ENCODE peak calls at places on chromosomes 3 and 15, in eight cellular contexts. One of them, this sample, is unnamed.

GRCh38 chr3:62154457-62155148 is 218.7 kb downstream of the FEZF2 start:
- DNase-seq in mesendoderm: no peak
- DNase-seq in HCT116: no peak
- DNase-seq in mesenchymal stem cell: no peak
- DNase-seq in endothelial cell of umbilical vein: no peak
- DNase-seq in GM23248: no peak
- DNase-seq in H9: no peak
- DNase-seq in neuronal stem cell: no peak
- DNase-seq in this sample: no peak

GRCh38 chr3:170809021-170809974 is 60.7 kb downstream of the RPL22L1 start:
- DNase-seq in endothelial cell of umbilical vein: peak
- DNase-seq in neuronal stem cell: peak
- DNase-seq in HCT116: peak
- DNase-seq in GM23248: peak
- DNase-seq in mesendoderm: peak
- DNase-seq in H9: peak
- DNase-seq in mesenchymal stem cell: peak
- DNase-seq in this sample: peak

GRCh38 chr3:195079636-195080035 is 191.3 kb downstream of the XXYLT1 start:
- DNase-seq in mesenchymal stem cell: peak
- DNase-seq in GM23248: peak
- DNase-seq in mesendoderm: no peak
- DNase-seq in H9: no peak
- DNase-seq in HCT116: no peak
- DNase-seq in neuronal stem cell: no peak
- DNase-seq in endothelial cell of umbilical vein: no peak
- DNase-seq in this sample: no peak

GRCh38 chr3:48429416-48430358 is at the start of gene PLXNB1:
- DNase-seq in HCT116: no peak
- DNase-seq in neuronal stem cell: peak
- DNase-seq in endothelial cell of umbilical vein: peak
- DNase-seq in mesenchymal stem cell: peak
- DNase-seq in mesendoderm: peak
- DNase-seq in H9: peak
- DNase-seq in GM23248: peak
- DNase-seq in this sample: peak

GRCh38 chr3:107989651-107990050 is 101.2 kb downstream of the CD47 start:
- DNase-seq in HCT116: no peak
- DNase-seq in neuronal stem cell: no peak
- DNase-seq in H9: no peak
- DNase-seq in mesendoderm: no peak
- DNase-seq in GM23248: no peak
- DNase-seq in mesenchymal stem cell: no peak
- DNase-seq in endothelial cell of umbilical vein: no peak
- DNase-seq in this sample: no peak

GRCh38 chr15:45450468-45450867 is 72.1 kb downstream of the SLC30A4 start:
- DNase-seq in mesendoderm: no peak
- DNase-seq in neuronal stem cell: no peak
- DNase-seq in endothelial cell of umbilical vein: no peak
- DNase-seq in GM23248: no peak
- DNase-seq in HCT116: no peak
- DNase-seq in H9: no peak
- DNase-seq in mesenchymal stem cell: no peak
- DNase-seq in this sample: no peak

GRCh38 chr15:88989578-88989977 is 76.4 kb upstream of the MFGE8 start:
- DNase-seq in mesenchymal stem cell: peak
- DNase-seq in HCT116: no peak
- DNase-seq in neuronal stem cell: no peak
- DNase-seq in GM23248: peak
- DNase-seq in H9: no peak
- DNase-seq in endothelial cell of umbilical vein: no peak
- DNase-seq in mesendoderm: no peak
- DNase-seq in this sample: peak

GRCh38 chr15:68252925-68253534 is 23.5 kb upstream of the CLN6 start:
- DNase-seq in GM23248: peak
- DNase-seq in neuronal stem cell: peak
- DNase-seq in mesenchymal stem cell: peak
- DNase-seq in HCT116: peak
- DNase-seq in endothelial cell of umbilical vein: peak
- DNase-seq in H9: no peak
- DNase-seq in mesendoderm: peak
- DNase-seq in this sample: peak

GRCh38 chr3:112378989-112379692 is 46.2 kb downstream of the CD200 start:
- DNase-seq in endothelial cell of umbilical vein: no peak
- DNase-seq in neuronal stem cell: no peak
- DNase-seq in HCT116: no peak
- DNase-seq in mesendoderm: no peak
- DNase-seq in mesenchymal stem cell: peak
- DNase-seq in GM23248: peak
- DNase-seq in H9: no peak
- DNase-seq in this sample: peak

GRCh38 chr15:34049096-34049495 is 10.1 kb upstream of the AVEN start:
- DNase-seq in neuronal stem cell: no peak
- DNase-seq in endothelial cell of umbilical vein: no peak
- DNase-seq in mesendoderm: peak
- DNase-seq in H9: no peak
- DNase-seq in HCT116: no peak
- DNase-seq in mesenchymal stem cell: peak
- DNase-seq in GM23248: peak
- DNase-seq in this sample: peak

GRCh38 chr15:87712211-87712610 is 544.3 kb downstream of the NTRK3 start:
- DNase-seq in mesendoderm: no peak
- DNase-seq in H9: no peak
- DNase-seq in mesenchymal stem cell: no peak
- DNase-seq in neuronal stem cell: no peak
- DNase-seq in GM23248: no peak
- DNase-seq in endothelial cell of umbilical vein: no peak
- DNase-seq in HCT116: no peak
- DNase-seq in this sample: no peak

GRCh38 chr3:163364717-163365116 is 1713.6 kb downstream of the SI start:
- DNase-seq in HCT116: no peak
- DNase-seq in GM23248: no peak
- DNase-seq in neuronal stem cell: no peak
- DNase-seq in endothelial cell of umbilical vein: no peak
- DNase-seq in mesenchymal stem cell: no peak
- DNase-seq in H9: no peak
- DNase-seq in mesendoderm: no peak
- DNase-seq in this sample: no peak

DNA sequence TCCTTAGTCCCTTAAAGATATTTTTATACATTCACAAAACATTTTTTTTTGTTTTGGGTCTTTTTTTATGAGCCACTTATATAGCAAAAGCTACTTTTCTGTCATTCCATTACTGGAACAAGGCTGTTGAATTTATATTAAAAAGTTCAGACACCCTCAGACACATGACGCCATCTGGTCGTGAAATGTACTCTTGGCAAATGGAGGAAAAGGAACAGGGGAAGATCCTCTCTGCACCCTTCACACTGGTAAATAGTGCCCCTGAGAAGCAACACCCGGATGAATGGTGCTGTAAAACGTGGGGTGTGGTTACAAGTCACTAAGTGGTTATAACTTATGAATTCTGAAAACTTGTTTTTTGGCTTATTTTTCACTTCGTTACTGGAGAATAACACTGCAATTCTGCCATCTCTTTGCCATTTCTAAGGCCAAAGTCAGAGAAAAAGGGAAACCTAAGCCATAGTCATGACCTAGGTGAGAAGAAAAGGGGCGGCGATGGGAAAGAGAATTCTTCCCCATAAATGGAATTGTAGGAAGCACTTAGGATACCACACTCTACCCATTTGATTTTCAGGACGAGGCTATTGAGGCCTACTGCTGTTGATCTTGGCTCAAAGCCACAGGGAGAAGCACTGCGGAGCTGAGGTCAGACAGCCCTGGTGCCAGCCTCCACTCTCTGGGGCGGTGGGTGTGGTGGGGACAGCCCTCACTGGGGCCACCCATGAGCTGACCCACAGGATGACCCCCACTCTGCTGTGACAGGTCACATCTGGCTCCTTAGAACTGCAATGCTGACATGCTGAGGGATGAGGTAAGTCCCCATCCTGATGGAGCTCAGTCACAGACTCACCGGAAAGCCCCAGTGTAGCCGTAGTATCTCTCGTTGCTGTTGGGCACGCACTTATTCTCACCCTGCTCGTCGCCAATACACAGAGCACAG is 21.8 kb downstream of the LTF start:
- DNase-seq in H9: no peak
- DNase-seq in HCT116: no peak
- DNase-seq in neuronal stem cell: peak
- DNase-seq in endothelial cell of umbilical vein: no peak
- DNase-seq in mesenchymal stem cell: peak
- DNase-seq in mesendoderm: peak
- DNase-seq in GM23248: peak
- DNase-seq in this sample: peak
- H3K9ac ChIP-seq in H9: no peak
- H3K9ac ChIP-seq in HCT116: no peak
- H3K9ac ChIP-seq in neuronal stem cell: no peak
- H3K9ac ChIP-seq in endothelial cell of umbilical vein: no peak
- H3K9ac ChIP-seq in mesenchymal stem cell: no peak
- H3K9ac ChIP-seq in mesendoderm: no peak
- H3K9ac ChIP-seq in GM23248: no peak
- H3K9ac ChIP-seq in this sample: no peak

DNA sequence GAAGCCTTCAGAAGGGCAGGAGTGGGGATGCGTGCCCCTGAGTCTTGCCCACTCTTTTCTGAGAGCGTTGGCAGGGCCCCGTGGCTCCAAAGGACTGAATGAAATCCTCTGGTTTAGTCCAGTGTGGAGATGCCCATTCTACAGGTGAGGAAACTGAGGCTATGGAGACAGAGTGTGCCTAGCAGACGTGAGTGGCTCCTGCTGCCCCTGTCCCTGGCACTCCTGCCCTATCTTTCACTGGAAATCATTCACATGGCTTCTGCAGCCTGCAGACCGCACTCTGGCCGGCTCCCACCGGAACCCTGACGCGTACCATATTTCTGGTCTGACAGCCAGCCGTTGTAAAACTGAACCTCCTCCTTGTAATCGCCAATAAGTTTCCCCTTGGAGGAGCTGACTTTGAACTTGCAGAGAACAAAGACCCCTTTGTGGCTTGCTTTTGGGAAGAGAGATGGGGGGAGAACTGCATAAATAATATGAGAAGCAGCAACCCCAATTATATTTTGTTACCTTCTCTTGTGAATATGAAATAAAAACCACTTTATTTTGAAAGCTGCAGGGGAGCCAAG is 136.4 kb downstream of the CHSY1 start:
- DNase-seq in neuronal stem cell: no peak
- DNase-seq in H9: no peak
- DNase-seq in GM23248: no peak
- DNase-seq in mesendoderm: no peak
- DNase-seq in HCT116: no peak
- DNase-seq in endothelial cell of umbilical vein: no peak
- DNase-seq in mesenchymal stem cell: no peak
- DNase-seq in this sample: no peak
- H3K9ac ChIP-seq in neuronal stem cell: no peak
- H3K9ac ChIP-seq in H9: no peak
- H3K9ac ChIP-seq in GM23248: peak
- H3K9ac ChIP-seq in mesendoderm: no peak
- H3K9ac ChIP-seq in HCT116: no peak
- H3K9ac ChIP-seq in endothelial cell of umbilical vein: no peak
- H3K9ac ChIP-seq in mesenchymal stem cell: peak
- H3K9ac ChIP-seq in this sample: peak

DNA sequence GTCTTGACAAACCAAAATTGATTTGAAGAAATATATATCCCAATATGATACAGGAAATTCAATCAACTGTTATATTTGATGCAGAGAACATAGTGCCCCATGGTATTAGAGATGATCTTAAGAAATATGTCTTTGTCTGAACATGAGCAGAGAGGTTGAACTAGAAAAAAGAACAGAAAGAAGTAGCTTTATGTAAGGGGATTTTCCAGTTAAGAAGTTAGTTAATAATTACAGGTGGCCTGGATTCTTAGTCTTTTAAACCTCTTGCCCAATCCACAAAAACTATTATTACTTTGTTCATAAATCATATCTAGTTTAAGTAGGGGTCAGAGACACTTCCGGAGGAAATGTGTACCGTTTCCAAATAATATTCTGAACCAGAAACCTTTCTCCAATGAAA is 1186.7 kb upstream of the EPHA6 start:
- DNase-seq in endothelial cell of umbilical vein: no peak
- DNase-seq in GM23248: no peak
- DNase-seq in neuronal stem cell: no peak
- DNase-seq in H9: no peak
- DNase-seq in HCT116: no peak
- DNase-seq in mesendoderm: no peak
- DNase-seq in mesenchymal stem cell: no peak
- DNase-seq in this sample: no peak
- H3K9ac ChIP-seq in endothelial cell of umbilical vein: no peak
- H3K9ac ChIP-seq in GM23248: no peak
- H3K9ac ChIP-seq in neuronal stem cell: no peak
- H3K9ac ChIP-seq in H9: no peak
- H3K9ac ChIP-seq in HCT116: no peak
- H3K9ac ChIP-seq in mesendoderm: no peak
- H3K9ac ChIP-seq in mesenchymal stem cell: no peak
- H3K9ac ChIP-seq in this sample: no peak

DNA sequence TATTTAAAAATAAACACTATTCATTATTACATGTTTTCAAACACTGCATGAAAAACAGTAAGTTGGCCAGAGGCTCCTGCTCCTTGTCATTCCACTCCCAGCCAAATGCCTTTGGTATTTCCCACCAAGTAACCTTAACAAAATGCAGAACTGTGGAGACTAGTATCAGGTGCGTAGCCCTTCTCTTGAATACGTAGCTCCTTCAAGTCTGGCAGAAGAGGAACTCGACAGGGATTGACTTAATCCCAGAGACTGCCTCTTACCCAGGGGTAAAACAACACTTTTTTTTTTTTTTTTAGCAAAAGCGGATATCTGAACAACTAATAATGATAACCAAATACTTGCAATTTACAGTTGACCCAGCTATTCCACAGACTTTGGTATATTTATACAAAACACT is 738 bp downstream of the COMMD2 start:
- DNase-seq in mesendoderm: peak
- DNase-seq in GM23248: peak
- DNase-seq in endothelial cell of umbilical vein: no peak
- DNase-seq in HCT116: no peak
- DNase-seq in mesenchymal stem cell: peak
- DNase-seq in neuronal stem cell: no peak
- DNase-seq in H9: no peak
- DNase-seq in this sample: no peak
- H3K9ac ChIP-seq in mesendoderm: peak
- H3K9ac ChIP-seq in GM23248: peak
- H3K9ac ChIP-seq in endothelial cell of umbilical vein: peak
- H3K9ac ChIP-seq in HCT116: peak
- H3K9ac ChIP-seq in mesenchymal stem cell: peak
- H3K9ac ChIP-seq in neuronal stem cell: no peak
- H3K9ac ChIP-seq in H9: peak
- H3K9ac ChIP-seq in this sample: peak